ENCODE peak calls at places on chromosomes 4 and X, in six cellular contexts. C, U, S, R, Z and I are unnamed samples.

GRCh38 chr4:8005814-8006215 is 66.2 kb upstream of the AFAP1 start:
- DNase-seq in R (no peak), U (no peak), S (no peak), Z (no peak), C (no peak), I (no peak)

GRCh38 chr4:123278755-123279154 is 117.8 kb upstream of the SPRY1 start:
- DNase-seq in S (no peak), Z (no peak), C (no peak), U (no peak), R (peak; percentile 3), I (no peak)

GRCh38 chrX:132373610-132374009 is 115.2 kb downstream of the MBNL3 start:
- DNase-seq in Z (peak; percentile 44), R (no peak), U (no peak), S (no peak), C (no peak), I (no peak)

GRCh38 chr4:139266583-139267257 is 13.3 kb downstream of the MGARP start:
- DNase-seq in U (peak; percentile 79), R (peak; percentile 64), Z (peak; percentile 53), S (peak; percentile 78), C (peak; percentile 70), I (peak; percentile 85)

GRCh38 chrX:100407784-100408642 is 2.1 kb downstream of the PCDH19 start:
- DNase-seq in Z (no peak), U (no peak), C (no peak), R (no peak), S (no peak), I (no peak)

GRCh38 chr4:124414641-124415040 is 297.9 kb downstream of the ANKRD50 start:
- DNase-seq in S (no peak), C (no peak), R (peak; percentile 58), U (no peak), Z (no peak), I (peak; percentile 76)

GRCh38 chrX:38939067-38939466 is 137.8 kb downstream of the MID1IP1 start:
- DNase-seq in S (no peak), C (peak; percentile 57), Z (peak; percentile 74), R (peak; percentile 77), U (no peak), I (peak; percentile 66)

GRCh38 chr4:153933851-153934688 is 145.2 kb upstream of the SFRP2 start:
- DNase-seq in C (peak; percentile 47), R (no peak), Z (no peak), U (no peak), S (no peak), I (no peak)

GRCh38 chr4:94577136-94577535 is 125.4 kb downstream of the PDLIM5 start:
- DNase-seq in C (peak; percentile 74), R (no peak), Z (peak; percentile 28), U (no peak), S (no peak), I (peak; percentile 49)